ENCODE peak calls at places on chromosome 4, in five cellular contexts. One of them, this sample, is unnamed.

GRCh38 chr4:74618166-74618565 is 173.2 kb downstream of the AREG start:
- DNase-seq in mesothelial cell of epicardium: no peak
- DNase-seq in midbrain: no peak
- DNase-seq in activated CD4-positive, alpha-beta T cell treated with anti-CD3 and anti-CD28 coated beads for 1 hour: no peak
- DNase-seq in RCC 7860: no peak
- DNase-seq in this sample: no peak

GRCh38 chr4:96183630-96184029 is 343.7 kb downstream of the PDHA2 start:
- DNase-seq in mesothelial cell of epicardium: no peak
- DNase-seq in midbrain: no peak
- DNase-seq in activated CD4-positive, alpha-beta T cell treated with anti-CD3 and anti-CD28 coated beads for 1 hour: no peak
- DNase-seq in RCC 7860: no peak
- DNase-seq in this sample: no peak

GRCh38 chr4:121978169-121978516 is 26.3 kb upstream of the TRPC3 start:
- DNase-seq in mesothelial cell of epicardium: no peak
- DNase-seq in midbrain: no peak
- DNase-seq in activated CD4-positive, alpha-beta T cell treated with anti-CD3 and anti-CD28 coated beads for 1 hour: no peak
- DNase-seq in RCC 7860: no peak
- DNase-seq in this sample: no peak

GRCh38 chr4:33088713-33089112 is 2368.5 kb downstream of the PCDH7 start:
- DNase-seq in mesothelial cell of epicardium: no peak
- DNase-seq in midbrain: no peak
- DNase-seq in activated CD4-positive, alpha-beta T cell treated with anti-CD3 and anti-CD28 coated beads for 1 hour: no peak
- DNase-seq in RCC 7860: no peak
- DNase-seq in this sample: no peak

GRCh38 chr4:24057915-24058559 is 168.2 kb upstream of the PPARGC1A start:
- DNase-seq in mesothelial cell of epicardium: no peak
- DNase-seq in midbrain: no peak
- DNase-seq in activated CD4-positive, alpha-beta T cell treated with anti-CD3 and anti-CD28 coated beads for 1 hour: no peak
- DNase-seq in RCC 7860: no peak
- DNase-seq in this sample: no peak

GRCh38 chr4:87220094-87220831 is at the start of gene KLHL8:
- DNase-seq in mesothelial cell of epicardium: peak
- DNase-seq in midbrain: peak
- DNase-seq in activated CD4-positive, alpha-beta T cell treated with anti-CD3 and anti-CD28 coated beads for 1 hour: peak
- DNase-seq in RCC 7860: peak
- DNase-seq in this sample: peak

GRCh38 chr4:144514736-144515135 is 131.2 kb upstream of the HHIP start:
- DNase-seq in mesothelial cell of epicardium: no peak
- DNase-seq in midbrain: no peak
- DNase-seq in activated CD4-positive, alpha-beta T cell treated with anti-CD3 and anti-CD28 coated beads for 1 hour: no peak
- DNase-seq in RCC 7860: no peak
- DNase-seq in this sample: no peak

GRCh38 chr4:24471623-24472510 is 112.5 kb downstream of the DHX15 start:
- DNase-seq in mesothelial cell of epicardium: peak
- DNase-seq in midbrain: no peak
- DNase-seq in activated CD4-positive, alpha-beta T cell treated with anti-CD3 and anti-CD28 coated beads for 1 hour: no peak
- DNase-seq in RCC 7860: no peak
- DNase-seq in this sample: peak

GRCh38 chr4:146654976-146655761 is 16.5 kb downstream of the POU4F2 start:
- DNase-seq in mesothelial cell of epicardium: peak
- DNase-seq in midbrain: no peak
- DNase-seq in activated CD4-positive, alpha-beta T cell treated with anti-CD3 and anti-CD28 coated beads for 1 hour: no peak
- DNase-seq in RCC 7860: no peak
- DNase-seq in this sample: no peak

GRCh38 chr4:99683913-99684312 is 26.3 kb upstream of the C4orf54 start:
- DNase-seq in mesothelial cell of epicardium: no peak
- DNase-seq in midbrain: no peak
- DNase-seq in activated CD4-positive, alpha-beta T cell treated with anti-CD3 and anti-CD28 coated beads for 1 hour: no peak
- DNase-seq in RCC 7860: no peak
- DNase-seq in this sample: no peak

GRCh38 chr4:153502584-153502983 is 36.4 kb downstream of the TMEM131L start:
- DNase-seq in mesothelial cell of epicardium: no peak
- DNase-seq in midbrain: no peak
- DNase-seq in activated CD4-positive, alpha-beta T cell treated with anti-CD3 and anti-CD28 coated beads for 1 hour: no peak
- DNase-seq in RCC 7860: no peak
- DNase-seq in this sample: no peak

GRCh38 chr4:103634236-103634635 is 85.5 kb downstream of the TACR3 start:
- DNase-seq in mesothelial cell of epicardium: no peak
- DNase-seq in midbrain: no peak
- DNase-seq in activated CD4-positive, alpha-beta T cell treated with anti-CD3 and anti-CD28 coated beads for 1 hour: no peak
- DNase-seq in RCC 7860: no peak
- DNase-seq in this sample: no peak

GRCh38 chr4:38930199-38930598 is 62.6 kb downstream of the FAM114A1 start:
- DNase-seq in mesothelial cell of epicardium: no peak
- DNase-seq in midbrain: no peak
- DNase-seq in activated CD4-positive, alpha-beta T cell treated with anti-CD3 and anti-CD28 coated beads for 1 hour: no peak
- DNase-seq in RCC 7860: no peak
- DNase-seq in this sample: no peak

GRCh38 chr4:124028172-124028571 is 631.6 kb downstream of the SPRY1 start:
- DNase-seq in mesothelial cell of epicardium: no peak
- DNase-seq in midbrain: no peak
- DNase-seq in activated CD4-positive, alpha-beta T cell treated with anti-CD3 and anti-CD28 coated beads for 1 hour: no peak
- DNase-seq in RCC 7860: no peak
- DNase-seq in this sample: no peak

GRCh38 chr4:124686279-124686678 is 26.3 kb downstream of the ANKRD50 start:
- DNase-seq in mesothelial cell of epicardium: no peak
- DNase-seq in midbrain: no peak
- DNase-seq in activated CD4-positive, alpha-beta T cell treated with anti-CD3 and anti-CD28 coated beads for 1 hour: no peak
- DNase-seq in RCC 7860: no peak
- DNase-seq in this sample: no peak

GRCh38 chr4:110020139-110020538 is 107.5 kb downstream of the EGF start:
- DNase-seq in mesothelial cell of epicardium: no peak
- DNase-seq in midbrain: no peak
- DNase-seq in activated CD4-positive, alpha-beta T cell treated with anti-CD3 and anti-CD28 coated beads for 1 hour: no peak
- DNase-seq in RCC 7860: no peak
- DNase-seq in this sample: no peak

GRCh38 chr4:18689308-18689915 is 667.9 kb upstream of the LCORL start:
- DNase-seq in mesothelial cell of epicardium: peak
- DNase-seq in midbrain: peak
- DNase-seq in activated CD4-positive, alpha-beta T cell treated with anti-CD3 and anti-CD28 coated beads for 1 hour: no peak
- DNase-seq in RCC 7860: peak
- DNase-seq in this sample: peak

GRCh38 chr4:42280327-42281095 is 116.8 kb upstream of the SHISA3 start:
- DNase-seq in mesothelial cell of epicardium: no peak
- DNase-seq in midbrain: no peak
- DNase-seq in activated CD4-positive, alpha-beta T cell treated with anti-CD3 and anti-CD28 coated beads for 1 hour: no peak
- DNase-seq in RCC 7860: no peak
- DNase-seq in this sample: no peak

GRCh38 chr4:170227928-170228327 is 138.2 kb upstream of the AADAT start:
- DNase-seq in mesothelial cell of epicardium: no peak
- DNase-seq in midbrain: no peak
- DNase-seq in activated CD4-positive, alpha-beta T cell treated with anti-CD3 and anti-CD28 coated beads for 1 hour: no peak
- DNase-seq in RCC 7860: no peak
- DNase-seq in this sample: no peak

GRCh38 chr4:98663226-98664006 is 5.0 kb upstream of the TSPAN5 start:
- DNase-seq in mesothelial cell of epicardium: no peak
- DNase-seq in midbrain: no peak
- DNase-seq in activated CD4-positive, alpha-beta T cell treated with anti-CD3 and anti-CD28 coated beads for 1 hour: peak
- DNase-seq in RCC 7860: peak
- DNase-seq in this sample: no peak

GRCh38 chr4:175424111-175424510 is 388.0 kb downstream of the GPM6A start:
- DNase-seq in mesothelial cell of epicardium: no peak
- DNase-seq in midbrain: no peak
- DNase-seq in activated CD4-positive, alpha-beta T cell treated with anti-CD3 and anti-CD28 coated beads for 1 hour: no peak
- DNase-seq in RCC 7860: no peak
- DNase-seq in this sample: no peak

GRCh38 chr4:135281230-135281629 is 1079.6 kb upstream of the PABPC4L start:
- DNase-seq in mesothelial cell of epicardium: no peak
- DNase-seq in midbrain: no peak
- DNase-seq in activated CD4-positive, alpha-beta T cell treated with anti-CD3 and anti-CD28 coated beads for 1 hour: no peak
- DNase-seq in RCC 7860: no peak
- DNase-seq in this sample: no peak

GRCh38 chr4:74800310-74800709 is 6.0 kb upstream of the BTC start:
- DNase-seq in mesothelial cell of epicardium: no peak
- DNase-seq in midbrain: no peak
- DNase-seq in activated CD4-positive, alpha-beta T cell treated with anti-CD3 and anti-CD28 coated beads for 1 hour: no peak
- DNase-seq in RCC 7860: no peak
- DNase-seq in this sample: no peak

GRCh38 chr4:59369228-59369627 is 1830.9 kb upstream of the ADGRL3 start:
- DNase-seq in mesothelial cell of epicardium: no peak
- DNase-seq in midbrain: no peak
- DNase-seq in activated CD4-positive, alpha-beta T cell treated with anti-CD3 and anti-CD28 coated beads for 1 hour: no peak
- DNase-seq in RCC 7860: no peak
- DNase-seq in this sample: no peak

GRCh38 chr4:124157781-124158180 is 554.8 kb downstream of the ANKRD50 start:
- DNase-seq in mesothelial cell of epicardium: no peak
- DNase-seq in midbrain: no peak
- DNase-seq in activated CD4-positive, alpha-beta T cell treated with anti-CD3 and anti-CD28 coated beads for 1 hour: no peak
- DNase-seq in RCC 7860: no peak
- DNase-seq in this sample: no peak

GRCh38 chr4:109434007-109434792 is 585 bp downstream of the SEC24B start:
- DNase-seq in mesothelial cell of epicardium: peak
- DNase-seq in midbrain: peak
- DNase-seq in activated CD4-positive, alpha-beta T cell treated with anti-CD3 and anti-CD28 coated beads for 1 hour: no peak
- DNase-seq in RCC 7860: no peak
- DNase-seq in this sample: peak

GRCh38 chr4:54289316-54289715 is 60.2 kb downstream of the PDGFRA start:
- DNase-seq in mesothelial cell of epicardium: no peak
- DNase-seq in midbrain: no peak
- DNase-seq in activated CD4-positive, alpha-beta T cell treated with anti-CD3 and anti-CD28 coated beads for 1 hour: no peak
- DNase-seq in RCC 7860: no peak
- DNase-seq in this sample: no peak

GRCh38 chr4:54213812-54214211 is 15.3 kb upstream of the PDGFRA start:
- DNase-seq in mesothelial cell of epicardium: no peak
- DNase-seq in midbrain: no peak
- DNase-seq in activated CD4-positive, alpha-beta T cell treated with anti-CD3 and anti-CD28 coated beads for 1 hour: no peak
- DNase-seq in RCC 7860: no peak
- DNase-seq in this sample: no peak

GRCh38 chr4:1745697-1746096 is 24.4 kb downstream of the TACC3 start:
- DNase-seq in mesothelial cell of epicardium: no peak
- DNase-seq in midbrain: no peak
- DNase-seq in activated CD4-positive, alpha-beta T cell treated with anti-CD3 and anti-CD28 coated beads for 1 hour: no peak
- DNase-seq in RCC 7860: no peak
- DNase-seq in this sample: no peak

GRCh38 chr4:157280673-157281072 is 60.1 kb downstream of the GRIA2 start:
- DNase-seq in mesothelial cell of epicardium: no peak
- DNase-seq in midbrain: no peak
- DNase-seq in activated CD4-positive, alpha-beta T cell treated with anti-CD3 and anti-CD28 coated beads for 1 hour: no peak
- DNase-seq in RCC 7860: no peak
- DNase-seq in this sample: no peak

GRCh38 chr4:36269116-36269515 is 12.3 kb upstream of the DTHD1 start:
- DNase-seq in mesothelial cell of epicardium: no peak
- DNase-seq in midbrain: no peak
- DNase-seq in activated CD4-positive, alpha-beta T cell treated with anti-CD3 and anti-CD28 coated beads for 1 hour: no peak
- DNase-seq in RCC 7860: no peak
- DNase-seq in this sample: peak

GRCh38 chr4:10605746-10606482 is 78.7 kb downstream of the CLNK start:
- DNase-seq in mesothelial cell of epicardium: no peak
- DNase-seq in midbrain: no peak
- DNase-seq in activated CD4-positive, alpha-beta T cell treated with anti-CD3 and anti-CD28 coated beads for 1 hour: no peak
- DNase-seq in RCC 7860: peak
- DNase-seq in this sample: no peak

GRCh38 chr4:84803720-84804119 is 162.8 kb downstream of the WDFY3 start:
- DNase-seq in mesothelial cell of epicardium: no peak
- DNase-seq in midbrain: no peak
- DNase-seq in activated CD4-positive, alpha-beta T cell treated with anti-CD3 and anti-CD28 coated beads for 1 hour: no peak
- DNase-seq in RCC 7860: no peak
- DNase-seq in this sample: no peak

GRCh38 chr4:2570551-2571222 is 34.2 kb downstream of the FAM193A start:
- DNase-seq in mesothelial cell of epicardium: no peak
- DNase-seq in midbrain: no peak
- DNase-seq in activated CD4-positive, alpha-beta T cell treated with anti-CD3 and anti-CD28 coated beads for 1 hour: peak
- DNase-seq in RCC 7860: no peak
- DNase-seq in this sample: no peak

GRCh38 chr4:95537181-95537580 is 11.6 kb downstream of the UNC5C start:
- DNase-seq in mesothelial cell of epicardium: no peak
- DNase-seq in midbrain: no peak
- DNase-seq in activated CD4-positive, alpha-beta T cell treated with anti-CD3 and anti-CD28 coated beads for 1 hour: no peak
- DNase-seq in RCC 7860: no peak
- DNase-seq in this sample: peak

GRCh38 chr4:52643846-52644245 is 15.3 kb downstream of the USP46 start:
- DNase-seq in mesothelial cell of epicardium: peak
- DNase-seq in midbrain: no peak
- DNase-seq in activated CD4-positive, alpha-beta T cell treated with anti-CD3 and anti-CD28 coated beads for 1 hour: no peak
- DNase-seq in RCC 7860: peak
- DNase-seq in this sample: peak